ENCODE peak calls at places on chromosomes 13 and 19, in nine cellular contexts. T is suprapubic skin; J is Caco-2; W is CD8-positive, alpha-beta memory T cell; O is activated T-helper 1 cell treated with anti-CD3 and anti-CD28 coated beads, Interleukin-12 subunit alpha, Interleukin-12 subunit beta, Interleukin-2, Interleukin-4 antibody, amounts not matched to agents 30 ng/mL and 10 ng/mL and 1 ng/mL, durations not matched to agents 14 hours and 24 hours and 36 hours; B is activated naive CD4-positive, alpha-beta T cell treated with Interleukin-2 at 50 U/mL for 16 hours; Q is SIG-M5; G is CD4-positive, CD25-positive, alpha-beta regulatory T cell; N is effector memory CD4-positive, alpha-beta T cell. M is an unnamed sample.

GRCh38 chr13:41411536-41411935 is 45.8 kb upstream of the RGCC start:
- DNase-seq in T (no peak), J (peak; percentile 72), W (no peak), O (no peak), B (peak; percentile 16), Q (no peak), G (peak; percentile 29), N (no peak), M (peak; percentile 17)

GRCh38 chr19:49613374-49613773 is 22.4 kb downstream of the PRR12 start:
- DNase-seq in T (no peak), J (no peak), W (no peak), O (no peak), B (no peak), Q (no peak), G (no peak), N (no peak), M (peak; percentile 62)

GRCh38 chr13:33033361-33033812 is 17.2 kb downstream of the KL start:
- DNase-seq in T (no peak), J (no peak), W (no peak), O (no peak), B (no peak), Q (no peak), G (peak; percentile 6), N (no peak), M (no peak)

GRCh38 chr13:107993239-107993948 is 221.9 kb downstream of the LIG4 start:
- DNase-seq in T (no peak), J (no peak), W (no peak), O (no peak), B (no peak), Q (no peak), G (no peak), N (no peak), M (peak; percentile 12)

GRCh38 chr13:45603338-45603737 is 12.2 kb downstream of the ERICH6B start:
- DNase-seq in T (no peak), J (no peak), W (no peak), O (no peak), B (no peak), Q (no peak), G (no peak), N (no peak), M (no peak)

GRCh38 chr19:46622118-46622446 is 2.8 kb downstream of the PTGIR start:
- DNase-seq in T (no peak), J (no peak), W (no peak), O (no peak), B (no peak), Q (no peak), G (no peak), N (no peak), M (no peak)

GRCh38 chr19:48852292-48852691 is 16.0 kb upstream of the HSD17B14 start:
- DNase-seq in T (no peak), J (no peak), W (no peak), O (no peak), B (no peak), Q (no peak), G (no peak), N (no peak), M (no peak)

GRCh38 chr19:13066933-13067831 is 35.5 kb downstream of the LYL1 start:
- DNase-seq in T (no peak), J (no peak), W (no peak), O (no peak), B (no peak), Q (no peak), G (no peak), N (no peak), M (no peak)

GRCh38 chr13:112601351-112601750 is 13.4 kb upstream of the TUBGCP3 start:
- DNase-seq in T (no peak), J (no peak), W (no peak), O (no peak), B (no peak), Q (no peak), G (no peak), N (no peak), M (no peak)

GRCh38 chr19:34662919-34663318 is 14.0 kb downstream of the SCGB2B2 start:
- DNase-seq in T (no peak), J (no peak), W (no peak), O (peak; percentile 31), B (peak; percentile 36), Q (no peak), G (peak; percentile 57), N (no peak), M (peak; percentile 24)

GRCh38 chr19:42053037-42053935 is 16.7 kb downstream of the GRIK5 start:
- DNase-seq in T (no peak), J (no peak), W (no peak), O (no peak), B (no peak), Q (no peak), G (no peak), N (no peak), M (no peak)

GRCh38 chr19:16449330-16449961 is 22.3 kb downstream of the EPS15L1 start:
- DNase-seq in T (no peak), J (no peak), W (no peak), O (peak; percentile 39), B (peak; percentile 26), Q (no peak), G (peak; percentile 39), N (no peak), M (no peak)

GRCh38 chr19:15404780-15405211 is 14.0 kb downstream of the AKAP8L start:
- DNase-seq in T (no peak), J (no peak), W (no peak), O (no peak), B (no peak), Q (no peak), G (no peak), N (no peak), M (no peak)

GRCh38 chr13:52446265-52446664 is 4.2 kb downstream of the VPS36 start:
- DNase-seq in T (no peak), J (no peak), W (no peak), O (no peak), B (no peak), Q (no peak), G (no peak), N (no peak), M (no peak)